ENCODE peak calls at places on chromosomes 4 and X, in six cellular contexts. S is PC-3; X is CD8-positive, alpha-beta T cell; H is mammary epithelial cell; D is trophoblast cell; N is body of pancreas. C is an unnamed sample. For H3K9me3, the result is how much of the 10 kb centered on the place peaks cover.

GRCh38 chrX:150361070-150361776 is 1.9 kb upstream of the MAMLD1 start:
- DNase-seq in X (peak), D (no peak), N (peak), H (peak), S (peak), C (no peak)

GRCh38 chrX:119790977-119791436 is 423 bp downstream of the RPL39 start:
- DNase-seq in H (peak), X (no peak), D (peak), S (peak), N (peak), C (peak)

GRCh38 chr4:138773321-138773720 is 242.3 kb upstream of the NOCT start:
- DNase-seq in H (no peak), D (no peak), N (no peak), X (no peak), S (no peak), C (no peak)

GRCh38 chr4:48939785-48940184 is 33.2 kb upstream of the OCIAD2 start:
- DNase-seq in N (no peak), S (peak), D (peak), H (peak), X (no peak), C (no peak)

GRCh38 chr4:124322234-124322831 is 390.2 kb downstream of the ANKRD50 start:
- DNase-seq in N (no peak), X (no peak), D (peak), S (peak), H (peak), C (no peak)

GRCh38 chr4:25578431-25578830 is 77.2 kb upstream of the SLC34A2 start:
- DNase-seq in X (no peak), N (no peak), H (no peak), S (no peak), D (peak), C (no peak)

GRCh38 chr4:55547918-55548317 is 1.2 kb upstream of the CLOCK start:
- DNase-seq in N (no peak), S (no peak), H (no peak), X (no peak), D (no peak), C (no peak)

GRCh38 chrX:53080628-53081580 is 1.3 kb upstream of the TSPYL2 start:
- DNase-seq in H (no peak), N (no peak), D (no peak), S (no peak), X (no peak), C (no peak)

GRCh38 chrX:12292996-12293765 is 154.9 kb downstream of the FRMPD4 start:
- DNase-seq in X (no peak), S (no peak), H (no peak), D (peak), N (no peak), C (no peak)

GRCh38 chr4:144754562-144755410 is 108.8 kb downstream of the HHIP start:
- DNase-seq in H (peak), S (peak), D (peak), X (no peak), N (peak), C (no peak)

GRCh38 chrX:139850968-139851367 is 81.9 kb downstream of the ATP11C start:
- DNase-seq in D (no peak), N (no peak), H (no peak), X (no peak), S (no peak), C (no peak)

GRCh38 chrX:111568356-111568755 is 56.9 kb downstream of the SERTM2 start:
- DNase-seq in H (peak), D (peak), N (peak), S (peak), X (no peak), C (no peak)

GRCh38 chrX:154732421-154733071 is 18.3 kb downstream of the GAB3 start:
- DNase-seq in D (peak), N (no peak), X (no peak), H (peak), S (peak), C (no peak)

GRCh38 chr4:101919373-101919977 is 128.9 kb downstream of the BANK1 start:
- DNase-seq in X (no peak), H (no peak), N (no peak), D (no peak), S (no peak), C (no peak)

GRCh38 chr4:3335385-3335784 is 42.6 kb downstream of the RGS12 start:
- DNase-seq in D (no peak), H (no peak), N (no peak), X (no peak), S (no peak), C (no peak)

GRCh38 chr4:118586357-118586790 is 98.8 kb upstream of the METTL14 start:
- DNase-seq in S (no peak), N (peak), D (no peak), X (no peak), H (no peak), C (no peak)

GRCh38 chr4:95387719-95388118 is 161.1 kb downstream of the UNC5C start:
- DNase-seq in S (no peak), N (no peak), X (no peak), H (no peak), D (no peak), C (no peak)

GRCh38 chr4:128220286-128221235 is 67.1 kb downstream of the PGRMC2 start:
- DNase-seq in X (no peak), S (peak), H (peak), D (peak), N (no peak), C (no peak)

GRCh38 chr4:7983296-7983695 is 43.6 kb upstream of the AFAP1 start:
- DNase-seq in D (no peak), H (no peak), N (no peak), X (no peak), S (no peak), C (no peak)

GRCh38 chrX:53356186-53356585 is 66.3 kb downstream of the SMC1A start:
- DNase-seq in H (peak), N (peak), D (peak), X (no peak), S (peak), C (no peak)

GRCh38 chr4:151434183-151434860 is 25.3 kb downstream of the FHIP1A start:
- DNase-seq in N (no peak), S (peak), D (peak), X (no peak), H (peak), C (no peak)

GRCh38 chrX:107646736-107647135 is 18.4 kb downstream of the PRPS1 start:
- DNase-seq in N (no peak), X (no peak), S (no peak), H (no peak), D (no peak), C (no peak)

GRCh38 chr4:117941611-117942010 is 92.7 kb upstream of the NDST3 start:
- DNase-seq in S (no peak), X (no peak), D (no peak), N (no peak), H (no peak), C (no peak)

GRCh38 chr4:120841580-120841979 is 80.9 kb downstream of the PRDM5 start:
- DNase-seq in S (no peak), N (no peak), X (no peak), D (no peak), H (no peak), C (no peak)

GRCh38 chrX:7706032-7706431 is 136.9 kb upstream of the VCX start:
- DNase-seq in X (no peak), S (peak), N (no peak), H (no peak), D (peak), C (no peak)

GRCh38 chr4:79198886-79199591 is 126.8 kb downstream of the NAA11 start:
- DNase-seq in N (no peak), H (no peak), S (no peak), D (no peak), X (no peak), C (no peak)

GRCh38 chrX:126137899-126138298 is 28.2 kb downstream of the DCAF12L2 start:
- DNase-seq in H (no peak), S (no peak), D (peak), N (no peak), X (no peak), C (no peak)

GRCh38 chr4:105807496-105807895 is 87.8 kb upstream of the NPNT start:
- DNase-seq in D (peak), N (no peak), S (no peak), X (no peak), H (no peak), C (no peak)

GRCh38 chr4:95256108-95256835 is 292.5 kb downstream of the UNC5C start:
- DNase-seq in S (peak), X (no peak), H (no peak), N (no peak), D (no peak), C (no peak)

GRCh38 chr4:108030332-108030731 is 40.6 kb downstream of the HADH start:
- DNase-seq in N (peak), D (peak), X (peak), S (peak), H (peak), C (no peak)

GRCh38 chrX:123263246-123263757 is 79.2 kb downstream of the GRIA3 start:
- DNase-seq in S (no peak), D (no peak), X (no peak), H (no peak), N (no peak), C (no peak)

GRCh38 chrX:56288607-56289006 is 56.5 kb downstream of the KLF8 start:
- DNase-seq in D (no peak), H (no peak), X (no peak), N (no peak), S (no peak), C (no peak)

DNA sequence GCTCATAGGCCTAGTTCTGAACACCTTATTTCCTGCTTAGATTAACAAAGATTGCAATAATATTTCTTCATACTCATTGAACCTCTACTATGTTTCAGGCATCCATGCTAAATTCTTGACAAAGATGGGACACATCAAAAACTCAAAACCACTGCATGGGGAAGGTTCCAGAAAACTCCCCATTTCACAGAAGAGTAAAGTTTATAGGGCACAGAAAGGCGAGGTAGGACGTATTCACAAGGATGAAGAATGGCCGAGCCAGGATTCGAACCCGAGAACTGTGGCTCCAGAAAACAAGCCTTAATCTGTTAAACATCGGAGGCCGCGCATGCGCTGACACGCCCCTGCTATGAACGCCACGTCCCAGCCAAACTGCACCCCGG is 688 bp downstream of the UXT start:
- DNase-seq in S (no peak), H (no peak), D (no peak), N (no peak), X (no peak), C (no peak)
- H3K4me3 ChIP-seq in S (peak), H (peak), D (peak), N (peak), X (peak), C (peak)

GRCh38 chrX:50054147-50054546 is 131.8 kb downstream of the CLCN5 start:
- DNase-seq in X (no peak), D (peak), H (no peak), S (no peak), N (no peak), C (no peak)
- H3K27ac ChIP-seq in X (no peak), D (peak), H (no peak), S (no peak), N (no peak), C (no peak)

DNA sequence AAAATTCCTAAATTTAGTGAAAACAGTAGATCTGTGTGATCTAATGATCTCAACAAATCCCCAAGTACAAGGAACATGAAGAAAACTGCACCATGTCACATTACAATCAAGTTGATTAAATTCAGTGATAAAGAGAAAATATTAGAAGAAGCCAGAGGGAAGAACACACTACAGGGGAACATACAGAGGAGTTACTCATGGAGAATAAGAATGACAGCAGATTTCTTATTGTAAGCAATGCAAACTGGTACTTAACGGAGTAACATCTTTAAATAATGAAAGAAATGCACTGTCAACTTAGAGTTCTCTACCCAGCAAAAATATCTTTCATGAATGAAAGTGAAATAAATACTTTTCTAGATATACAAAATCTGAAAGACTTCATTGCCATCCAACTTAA is 21.1 kb downstream of the TLL1 start:
- DNase-seq in S (no peak), N (no peak), D (peak), X (no peak), H (no peak), C (no peak)
- H3K9me3 ChIP-seq in S (under half), N (under half), D (under half), X (under half), H (under half), C (under half)

GRCh38 chr4:19455196-19455595 is 796.5 kb upstream of the SLIT2 start:
- DNase-seq in X (no peak), H (no peak), S (peak), D (peak), N (no peak), C (no peak)
- H3K4me3 ChIP-seq in X (no peak), H (no peak), S (peak), D (no peak), N (no peak), C (no peak)

GRCh38 chr4:183721207-183722081 is 62.4 kb downstream of the TRAPPC11 start:
- DNase-seq in H (no peak), D (peak), N (peak), X (peak), S (no peak), C (no peak)
- H3K27ac ChIP-seq in H (no peak), D (no peak), N (peak), X (no peak), S (no peak), C (no peak)

GRCh38 chr4:29309050-29309449 is 1411.1 kb upstream of the PCDH7 start:
- DNase-seq in X (no peak), D (no peak), S (peak), N (no peak), H (peak), C (no peak)

GRCh38 chr4:29307256-29307655 is 1412.9 kb upstream of the PCDH7 start:
- DNase-seq in D (no peak), S (no peak), H (no peak), N (no peak), X (no peak), C (no peak)

GRCh38 chr4:29310252-29310651 is 1409.9 kb upstream of the PCDH7 start:
- DNase-seq in N (no peak), H (no peak), D (no peak), X (no peak), S (no peak), C (no peak)

GRCh38 chr4:29307755-29308154 is 1412.4 kb upstream of the PCDH7 start:
- DNase-seq in D (no peak), H (no peak), N (no peak), S (no peak), X (no peak), C (no peak)

DNA sequence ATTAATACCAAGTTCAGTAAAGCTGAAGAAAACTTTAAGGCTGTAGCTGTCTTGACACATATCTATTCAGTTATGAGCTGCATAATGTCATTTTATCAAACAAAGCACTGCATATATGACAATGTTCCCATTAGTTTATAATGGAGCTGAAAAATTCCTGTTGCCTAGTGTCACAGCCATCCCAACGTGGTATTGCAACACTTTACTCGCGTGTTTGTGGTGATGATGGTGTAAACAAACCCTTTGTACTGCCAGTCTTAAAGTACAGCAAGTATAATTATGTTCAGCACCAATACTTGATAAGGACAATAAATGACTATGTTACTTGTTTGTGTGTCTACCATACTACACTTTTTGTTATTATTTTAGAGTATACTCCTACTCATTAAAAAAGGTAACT is 1415.6 kb upstream of the PCDH7 start:
- DNase-seq in N (no peak), S (no peak), H (no peak), X (no peak), D (peak), C (no peak)
- H3K9me3 ChIP-seq in N (under half), S (under half), H (under half), X (under half), D (under half), C (under half)

C was measured in tibial artery.